ENCODE peak calls at places on chromosomes 11 and 22, in seven cellular contexts. D, L, U, V, M, J and Y are unnamed samples. For H3K27me3, the result is how much of the 10 kb centered on the place peaks cover.

GRCh38 chr11:109037856-109038780 is 373.2 kb downstream of the DDX10 start:
- DNase-seq in J (no peak), M (no peak), U (no peak), V (no peak), L (no peak), D (peak), Y (peak)

GRCh38 chr11:88507771-88508557 is 170.4 kb upstream of the CTSC start:
- DNase-seq in V (no peak), L (no peak), U (no peak), J (no peak), M (no peak), D (peak), Y (no peak)

GRCh38 chr11:73147771-73148681 is 5.9 kb upstream of the FCHSD2 start:
- DNase-seq in V (no peak), D (no peak), J (no peak), U (no peak), L (no peak), M (no peak), Y (peak)

GRCh38 chr11:6320411-6321207 is at the start of gene CAVIN3:
- DNase-seq in L (peak), M (peak), D (peak), J (no peak), V (peak), U (peak), Y (peak)

GRCh38 chr11:120539681-120540369 is 28.3 kb downstream of the GRIK4 start:
- DNase-seq in J (no peak), M (no peak), D (peak), V (no peak), U (no peak), L (no peak), Y (no peak)

GRCh38 chr11:69470793-69471192 is 10.7 kb upstream of the LINC01488 start:
- DNase-seq in M (no peak), U (no peak), L (peak), V (no peak), D (no peak), J (no peak), Y (no peak)

GRCh38 chr11:14015711-14016110 is 53.2 kb downstream of the SPON1 start:
- DNase-seq in U (peak), V (no peak), J (peak), L (no peak), D (peak), M (no peak), Y (no peak)

GRCh38 chr11:118998822-118999221 is 884 bp downstream of the CENATAC start:
- DNase-seq in L (no peak), U (no peak), D (peak), M (no peak), V (no peak), J (peak), Y (no peak)

GRCh38 chr11:106242723-106243405 is 165.4 kb downstream of the AASDHPPT start:
- DNase-seq in L (no peak), J (no peak), D (no peak), M (no peak), U (no peak), V (no peak), Y (no peak)

GRCh38 chr11:70912226-70912840 is 340.0 kb downstream of the SHANK2 start:
- DNase-seq in U (no peak), M (no peak), J (no peak), V (no peak), L (peak), D (no peak), Y (no peak)

GRCh38 chr11:60984149-60984548 is 12.7 kb downstream of the CD6 start:
- DNase-seq in D (no peak), J (no peak), U (no peak), M (no peak), V (no peak), L (no peak), Y (no peak)

GRCh38 chr11:94641167-94641761 is 74.1 kb downstream of the PIWIL4 start:
- DNase-seq in D (no peak), J (no peak), M (no peak), L (no peak), V (no peak), U (no peak), Y (no peak)

DNA sequence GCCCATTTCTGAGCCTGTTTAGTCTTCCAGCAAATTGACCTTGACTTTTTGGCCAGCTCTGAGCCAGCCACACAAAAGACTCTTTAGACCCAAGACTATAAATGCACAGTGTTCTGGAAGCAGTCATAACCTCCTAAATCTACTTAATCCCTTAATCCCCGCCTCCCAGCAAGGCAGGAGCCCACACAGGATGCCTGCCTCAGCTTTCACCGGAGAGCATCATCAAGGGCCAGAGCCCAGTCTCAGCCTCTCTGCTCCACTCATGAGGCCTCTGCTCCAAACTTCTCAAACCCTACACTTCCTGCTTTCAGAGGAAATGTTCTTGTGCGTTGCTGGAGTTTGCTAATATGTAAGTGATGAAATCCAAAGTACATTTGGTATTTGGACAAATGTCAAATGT is 57.9 kb upstream of the FSHB start:
- DNase-seq in M (no peak), U (no peak), J (no peak), V (no peak), D (no peak), L (no peak), Y (no peak)
- H3K27ac ChIP-seq in M (no peak), U (no peak), J (no peak), V (no peak), D (no peak), L (no peak), Y (no peak)

GRCh38 chr22:43303751-43304150 is 39.4 kb downstream of the SCUBE1 start:
- DNase-seq in J (no peak), D (no peak), M (no peak), L (no peak), V (no peak), U (no peak), Y (no peak)

GRCh38 chr22:43304831-43305230 is 38.3 kb downstream of the SCUBE1 start:
- DNase-seq in J (no peak), U (no peak), D (no peak), L (no peak), M (no peak), V (no peak), Y (no peak)

GRCh38 chr22:43302462-43303109 is 40.6 kb downstream of the SCUBE1 start:
- DNase-seq in V (no peak), U (no peak), L (no peak), D (no peak), M (no peak), J (no peak), Y (no peak)

GRCh38 chr22:43301866-43302265 is 41.3 kb downstream of the SCUBE1 start:
- DNase-seq in U (no peak), L (no peak), V (no peak), M (no peak), D (no peak), J (no peak), Y (no peak)

DNA sequence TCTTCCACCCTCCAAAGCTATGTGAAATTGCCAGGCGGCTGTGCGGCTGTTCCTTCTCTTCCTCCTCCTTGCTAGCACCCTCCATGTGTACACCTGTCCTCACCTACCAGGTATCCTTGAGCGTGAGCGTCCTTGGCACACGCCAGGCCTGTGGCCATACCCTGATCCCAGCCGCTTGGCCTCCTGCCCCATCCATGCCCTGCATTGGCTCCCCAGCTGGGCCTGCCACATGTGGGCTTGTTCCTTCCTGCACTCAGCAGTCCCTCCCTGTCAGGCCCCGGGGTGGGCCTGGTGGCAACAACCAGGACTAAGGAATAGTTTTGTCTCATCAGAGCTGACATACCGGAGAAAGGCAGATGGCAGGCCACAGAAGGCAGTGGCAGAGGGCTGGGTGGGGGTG is 40.0 kb downstream of the SCUBE1 start:
- DNase-seq in M (no peak), V (no peak), L (no peak), U (no peak), D (no peak), J (no peak), Y (no peak)
- H3K27me3 ChIP-seq in M (under half), V (under half), L (under half), U (under half), D (under half), J (under half), Y (under half)

DNA sequence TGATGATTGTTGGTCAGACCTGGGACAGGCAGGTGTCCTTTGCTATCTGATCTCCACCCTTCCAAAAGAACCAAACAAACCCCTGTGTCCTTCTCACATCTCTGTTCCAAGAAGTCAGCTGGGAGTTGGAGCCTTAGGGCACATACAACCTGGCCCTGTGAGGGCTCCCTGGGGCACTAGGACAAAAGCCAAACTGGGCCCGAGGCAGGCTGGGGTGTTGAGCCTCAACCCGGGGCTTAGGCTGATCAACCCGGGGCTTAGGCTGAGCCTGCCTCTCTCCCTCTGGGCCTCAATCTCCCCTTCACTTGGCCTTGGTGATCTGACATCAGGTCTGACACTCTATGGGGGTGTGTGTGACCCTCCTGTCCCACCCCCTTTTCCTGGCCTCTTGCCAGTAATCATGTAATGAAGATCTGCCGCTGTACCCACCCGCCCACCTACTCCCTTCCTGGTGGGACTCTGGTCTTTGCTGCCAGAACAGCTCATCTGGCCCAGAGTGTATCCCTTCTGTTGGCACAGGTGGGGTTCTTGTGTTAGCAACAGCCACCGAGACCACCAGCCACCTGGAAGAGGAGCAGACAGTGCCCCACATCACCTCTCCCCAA is 22.8 kb upstream of the UVRAG start:
- DNase-seq in D (no peak), M (no peak), J (no peak), L (peak), U (no peak), V (no peak), Y (no peak)
- H3K27ac ChIP-seq in D (no peak), M (no peak), J (peak), L (no peak), U (no peak), V (no peak), Y (no peak)

GRCh38 chr22:39689421-39689820 is 118.9 kb downstream of the CACNA1I start:
- DNase-seq in D (no peak), J (no peak), V (no peak), U (no peak), M (no peak), L (no peak), Y (no peak)

GRCh38 chr22:39698106-39698505 is 127.6 kb downstream of the CACNA1I start:
- DNase-seq in D (no peak), J (no peak), L (no peak), V (no peak), U (no peak), M (no peak), Y (no peak)

GRCh38 chr22:39688186-39688768 is 117.7 kb downstream of the CACNA1I start:
- DNase-seq in L (no peak), V (no peak), D (no peak), M (no peak), U (no peak), J (no peak), Y (no peak)

GRCh38 chr22:39690901-39691620 is 120.5 kb downstream of the CACNA1I start:
- DNase-seq in M (no peak), V (no peak), J (no peak), D (no peak), U (peak), L (no peak), Y (no peak)

GRCh38 chr22:39693943-39694500 is 123.5 kb downstream of the CACNA1I start:
- DNase-seq in J (no peak), D (no peak), L (no peak), M (no peak), U (no peak), V (no peak), Y (no peak)
- H3K27me3 ChIP-seq in J (under half), D (under half), L (under half), M (half or more), U (under half), V (under half), Y (under half)

DNA sequence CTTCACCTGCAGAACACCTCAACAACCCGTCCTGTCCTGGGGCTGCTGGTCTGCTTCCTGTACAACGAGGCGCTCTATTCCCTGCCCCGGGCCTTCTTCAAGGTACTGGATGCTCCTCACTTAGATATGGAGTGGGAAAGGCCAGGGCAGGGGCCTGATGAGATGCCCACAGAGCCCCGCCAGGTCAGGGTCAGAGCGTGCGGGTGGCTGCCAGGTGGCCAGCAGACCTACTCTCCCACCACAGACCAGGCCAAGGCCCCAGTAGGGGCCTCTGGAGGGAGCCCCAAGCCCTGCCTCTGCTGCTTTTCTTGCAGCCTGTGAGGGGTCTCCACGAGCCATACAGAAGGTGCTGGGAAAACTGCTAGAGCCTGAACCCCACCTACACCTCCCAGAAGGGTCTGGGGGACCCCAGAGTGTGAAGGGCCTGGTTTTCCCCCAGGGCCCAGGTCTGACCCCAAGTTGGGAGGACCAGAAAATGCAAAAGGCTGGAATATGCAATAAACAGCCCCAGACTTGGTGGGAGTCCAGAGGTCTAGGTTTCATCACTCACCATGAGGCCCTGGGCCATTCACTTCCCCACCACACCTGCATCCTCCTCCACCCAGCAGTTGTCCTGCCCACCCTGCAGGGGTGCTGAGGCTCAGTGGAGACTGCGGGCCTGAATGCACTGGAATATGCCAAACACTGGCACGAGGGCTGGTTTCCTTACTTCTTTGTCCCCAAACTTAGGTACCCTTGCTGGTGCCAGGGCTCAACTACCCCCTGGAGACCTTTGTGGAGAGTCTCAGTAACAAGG is 14.7 kb downstream of the ZDHHC24 start:
- DNase-seq in U (no peak), M (no peak), L (no peak), J (no peak), D (no peak), V (no peak), Y (no peak)
- H3K27ac ChIP-seq in U (no peak), M (no peak), L (no peak), J (no peak), D (no peak), V (no peak), Y (no peak)

GRCh38 chr11:129373489-129373953 is 2.1 kb upstream of the BARX2 start:
- DNase-seq in L (no peak), J (no peak), U (no peak), M (no peak), D (no peak), V (no peak), Y (no peak)
- H3K27me3 ChIP-seq in L (under half), J (under half), U (half or more), M (half or more), D (half or more), V (under half), Y (under half)